ENCODE peak calls at places on chromosome 16, in seven cellular contexts. M is cardiac muscle cell; Z is fibroblast of lung; Q is neural progenitor cell; G is CD8-positive, alpha-beta T cell; V is H9; N is spleen. I is an unnamed sample. For H3K9me3, the result is how much of the 10 kb centered on the place peaks cover.

GRCh38 chr16:52963471-52963870 is 89.2 kb downstream of the CHD9NB start:
- DNase-seq in N (no peak), Q (peak), Z (no peak), G (no peak), M (no peak), V (no peak), I (no peak)

GRCh38 chr16:73172621-73173312 is 124.8 kb upstream of the ZFHX3 start:
- DNase-seq in M (peak), N (no peak), Z (peak), Q (peak), V (peak), G (no peak), I (no peak)

GRCh38 chr16:15650698-15651161 is 685 bp downstream of the NDE1 start:
- DNase-seq in N (no peak), V (peak), M (peak), Z (peak), G (no peak), Q (peak), I (no peak)

GRCh38 chr16:69408451-69408850 is 16.0 kb upstream of the CYB5B start:
- DNase-seq in M (no peak), G (no peak), Z (peak), V (no peak), Q (no peak), N (no peak), I (no peak)

GRCh38 chr16:72886366-72886974 is 161.5 kb downstream of the ZFHX3 start:
- DNase-seq in Q (no peak), G (no peak), V (no peak), M (no peak), Z (no peak), N (no peak), I (no peak)

GRCh38 chr16:88705076-88705684 is 1.0 kb downstream of the RNF166 start:
- DNase-seq in G (no peak), V (no peak), N (peak), Q (no peak), Z (peak), M (peak), I (peak)

GRCh38 chr16:83768976-83769375 is 38.8 kb upstream of the HSBP1 start:
- DNase-seq in M (no peak), Q (no peak), G (no peak), N (no peak), Z (no peak), V (no peak), I (no peak)

GRCh38 chr16:35744084-35744483 is 2284.7 kb downstream of the TP53TG3F start:
- DNase-seq in G (no peak), M (no peak), Q (no peak), V (no peak), Z (no peak), N (no peak), I (no peak)

GRCh38 chr16:89174055-89174827 is 2.7 kb downstream of the CDH15 start:
- DNase-seq in N (no peak), G (no peak), Q (no peak), M (no peak), Z (no peak), V (peak), I (no peak)

GRCh38 chr16:73319747-73320146 is 271.8 kb upstream of the ZFHX3 start:
- DNase-seq in M (no peak), Q (peak), N (no peak), G (no peak), V (no peak), Z (no peak), I (no peak)

GRCh38 chr16:65534121-65534528 is 412.3 kb upstream of the CDH11 start:
- DNase-seq in M (no peak), Q (no peak), N (no peak), V (no peak), G (no peak), Z (peak), I (no peak)

GRCh38 chr16:30853758-30854157 is 40.1 kb downstream of the BCL7C start:
- DNase-seq in G (no peak), M (no peak), N (no peak), Q (no peak), Z (no peak), V (no peak), I (no peak)

GRCh38 chr16:63720848-63721247 is 1401.0 kb downstream of the CDH11 start:
- DNase-seq in Q (no peak), N (no peak), M (peak), V (no peak), G (no peak), Z (no peak), I (no peak)

GRCh38 chr16:86354641-86355040 is 155.7 kb upstream of the FOXF1 start:
- DNase-seq in V (no peak), Z (peak), N (no peak), M (no peak), Q (no peak), G (no peak), I (no peak)

GRCh38 chr16:1980026-1980769 is 1.1 kb downstream of the NOXO1 start:
- DNase-seq in M (no peak), N (no peak), V (no peak), Q (peak), G (no peak), Z (no peak), I (no peak)

GRCh38 chr16:88014201-88014781 is 63.1 kb downstream of the BANP start:
- DNase-seq in G (no peak), N (no peak), Z (peak), Q (no peak), V (no peak), M (no peak), I (no peak)

GRCh38 chr16:84647830-84648594 is at the start of gene KLHL36:
- DNase-seq in V (no peak), Q (peak), N (peak), Z (no peak), G (peak), M (peak), I (peak)

GRCh38 chr16:58317608-58318152 is 22.9 kb upstream of the PRSS54 start:
- DNase-seq in V (no peak), N (no peak), M (no peak), Q (no peak), Z (no peak), G (no peak), I (no peak)

GRCh38 chr16:1989209-1989825 is 453 bp upstream of the SYNGR3 start:
- DNase-seq in Z (no peak), G (no peak), M (no peak), N (no peak), Q (peak), V (peak), I (no peak)

GRCh38 chr16:2003827-2004641 is 5.6 kb downstream of the ZNF598 start:
- DNase-seq in Q (peak), V (peak), G (peak), M (peak), N (peak), Z (peak), I (peak)

GRCh38 chr16:57882797-57883196 is 80.5 kb upstream of the KIFC3 start:
- DNase-seq in G (no peak), N (no peak), V (no peak), Q (peak), M (no peak), Z (peak), I (no peak)

GRCh38 chr16:8622315-8622656 is 788 bp downstream of the METTL22 start:
- DNase-seq in M (no peak), Z (no peak), N (no peak), G (no peak), Q (no peak), V (no peak), I (no peak)

GRCh38 chr16:84687715-84688114 is 12.1 kb upstream of the USP10 start:
- DNase-seq in V (no peak), N (no peak), Q (no peak), Z (peak), G (no peak), M (no peak), I (no peak)

GRCh38 chr16:80803341-80804060 is 897 bp downstream of the CDYL2 start:
- DNase-seq in Z (peak), N (peak), V (peak), Q (peak), G (peak), M (peak), I (peak)

GRCh38 chr16:67805718-67806427 is 487 bp downstream of the RANBP10 start:
- DNase-seq in G (no peak), V (no peak), Q (peak), M (peak), N (peak), Z (no peak), I (no peak)

GRCh38 chr16:83953796-83954576 is 946 bp downstream of the OSGIN1 start:
- DNase-seq in Q (peak), M (peak), N (no peak), Z (peak), G (no peak), V (no peak), I (no peak)

GRCh38 chr16:85916141-85916890 is 17.4 kb downstream of the IRF8 start:
- DNase-seq in N (peak), G (no peak), V (no peak), Z (peak), Q (no peak), M (peak), I (no peak)

GRCh38 chr16:66650707-66651473 is 45.7 kb downstream of the CMTM4 start:
- DNase-seq in V (peak), Z (peak), G (peak), Q (peak), M (peak), N (peak), I (peak)

GRCh38 chr16:4556580-4556979 is 440 bp downstream of the C16orf96 start:
- DNase-seq in G (no peak), N (no peak), V (no peak), Q (no peak), Z (no peak), M (no peak), I (no peak)

GRCh38 chr16:53809088-53809951 is 105.4 kb downstream of the FTO start:
- DNase-seq in Q (no peak), V (no peak), N (no peak), M (no peak), Z (peak), G (no peak), I (no peak)

GRCh38 chr16:27232061-27232841 is 28.9 kb downstream of the KDM8 start:
- DNase-seq in N (peak), Z (peak), V (no peak), Q (no peak), G (no peak), M (no peak), I (no peak)

GRCh38 chr16:85986931-85987749 is 88.2 kb downstream of the IRF8 start:
- DNase-seq in Z (no peak), N (peak), Q (peak), M (peak), G (peak), V (peak), I (no peak)

GRCh38 chr16:88477631-88478030 is 24.6 kb downstream of the ZFPM1 start:
- DNase-seq in Q (no peak), G (no peak), V (no peak), M (no peak), Z (no peak), N (no peak), I (no peak)

GRCh38 chr16:58904254-58904653 is 170.1 kb upstream of the GOT2 start:
- DNase-seq in M (no peak), Z (no peak), G (no peak), V (no peak), N (no peak), Q (no peak), I (no peak)

GRCh38 chr16:3289998-3290673 is 6.8 kb downstream of the ZNF263 start:
- DNase-seq in Z (no peak), G (no peak), V (no peak), M (no peak), N (no peak), Q (no peak), I (no peak)

GRCh38 chr16:3295209-3295608 is 10.0 kb downstream of the TIGD7 start:
- DNase-seq in N (no peak), G (no peak), V (no peak), Q (no peak), M (no peak), Z (no peak), I (no peak)

GRCh38 chr16:3292604-3293003 is 9.3 kb downstream of the ZNF263 start:
- DNase-seq in V (no peak), Z (peak), G (no peak), N (no peak), M (no peak), Q (no peak), I (no peak)

GRCh38 chr16:3295783-3296182 is 9.4 kb downstream of the TIGD7 start:
- DNase-seq in N (no peak), V (no peak), M (no peak), Z (no peak), G (no peak), Q (no peak), I (no peak)
- H3K9me3 ChIP-seq in N (half or more), V (under half), M (under half), Z (under half), G (under half), Q (under half), I (under half)

GRCh38 chr16:75714661-75715060 is 11.6 kb downstream of the CPHXL start:
- DNase-seq in Z (no peak), Q (no peak), G (no peak), V (no peak), N (no peak), M (no peak), I (no peak)

GRCh38 chr16:75710344-75710743 is 9.1 kb upstream of the DUXB start:
- DNase-seq in Z (no peak), V (no peak), N (no peak), M (no peak), Q (no peak), G (no peak), I (no peak)
- H3K9me3 ChIP-seq in Z (under half), V (under half), N (under half), M (under half), Q (under half), G (under half), I (under half)

GRCh38 chr16:56281256-56281805 is 90.0 kb downstream of the GNAO1 start:
- DNase-seq in N (no peak), V (peak), Z (no peak), Q (peak), G (no peak), M (no peak), I (no peak)

GRCh38 chr16:56279914-56280313 is 88.6 kb downstream of the GNAO1 start:
- DNase-seq in G (no peak), Q (no peak), N (no peak), V (no peak), M (no peak), Z (no peak), I (no peak)

GRCh38 chr16:56284521-56284920 is 93.2 kb downstream of the GNAO1 start:
- DNase-seq in N (no peak), V (no peak), Q (no peak), Z (no peak), G (no peak), M (no peak), I (no peak)

GRCh38 chr16:56279132-56279531 is 87.8 kb downstream of the GNAO1 start:
- DNase-seq in Q (no peak), M (no peak), V (no peak), N (peak), G (peak), Z (no peak), I (peak)

DNA sequence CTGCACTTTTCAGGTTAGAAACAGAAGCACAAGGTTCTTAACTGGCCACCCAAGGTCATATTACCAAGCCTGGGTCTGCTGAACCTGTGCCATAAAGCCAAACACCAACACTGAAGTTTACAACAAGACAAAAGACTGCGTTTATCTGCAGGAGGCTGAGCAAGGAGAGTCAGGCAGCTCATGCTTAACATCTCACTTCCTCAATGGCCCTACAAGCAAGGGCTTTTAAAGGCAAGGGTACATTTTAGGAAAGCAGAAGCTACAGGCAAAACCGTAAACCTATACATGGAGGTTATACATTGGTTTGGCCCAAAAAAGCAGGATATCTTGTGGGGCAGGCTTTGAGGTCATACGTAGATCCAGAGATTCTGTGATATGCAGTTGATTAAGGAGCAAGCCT is 91.2 kb downstream of the GNAO1 start:
- DNase-seq in N (no peak), M (no peak), V (no peak), G (no peak), Q (no peak), Z (no peak), I (no peak)
- H3K9me3 ChIP-seq in N (under half), M (under half), V (under half), G (under half), Q (under half), Z (under half), I (under half)

DNA sequence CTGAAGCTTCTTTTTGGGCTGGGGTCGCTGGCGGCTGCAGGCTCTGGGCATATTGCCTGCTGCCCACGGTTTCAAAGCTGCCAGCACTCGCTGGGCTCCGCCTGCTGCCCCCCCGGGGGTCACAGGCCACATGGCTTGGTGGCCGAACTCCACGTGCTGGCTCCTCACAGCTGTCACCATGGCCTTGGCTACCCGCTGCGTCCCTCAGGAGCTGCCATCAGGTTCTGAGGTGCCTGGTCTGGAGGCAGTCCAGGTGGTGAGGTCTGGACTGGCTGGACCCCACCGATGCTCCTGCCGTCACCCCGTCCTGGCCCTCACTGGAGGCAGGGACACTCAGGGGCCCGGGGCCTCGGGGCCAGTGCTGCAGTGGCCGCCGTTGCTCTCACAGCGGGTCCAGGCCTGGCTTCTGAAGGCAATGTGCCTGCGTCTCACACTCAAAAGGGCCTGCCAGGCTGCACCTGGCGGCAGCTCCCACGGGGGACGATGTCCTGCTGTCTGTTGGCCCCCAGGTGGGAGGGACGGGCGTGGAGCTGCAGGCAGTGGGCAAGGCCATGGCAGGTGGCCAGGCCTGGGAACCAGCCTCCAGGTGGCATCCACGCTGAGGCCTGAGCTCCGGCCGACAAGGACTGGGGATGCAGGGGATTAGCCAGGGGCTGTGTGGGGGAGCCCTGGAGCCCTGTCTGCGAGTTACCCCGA is 13.3 kb downstream of the CAPN15 start:
- DNase-seq in V (no peak), Z (no peak), N (no peak), M (no peak), Q (no peak), G (no peak), I (no peak)
- H3K9me3 ChIP-seq in V (under half), Z (under half), N (under half), M (under half), Q (under half), G (under half), I (under half)

GRCh38 chr16:46904471-46904870 is 20.3 kb downstream of the GPT2 start:
- DNase-seq in V (no peak), Q (no peak), Z (no peak), G (no peak), M (no peak), N (no peak), I (no peak)

GRCh38 chr16:46901709-46902108 is 17.5 kb downstream of the GPT2 start:
- DNase-seq in G (no peak), N (no peak), Z (no peak), Q (no peak), V (no peak), M (no peak), I (no peak)

GRCh38 chr16:46906360-46907060 is 22.3 kb downstream of the GPT2 start:
- DNase-seq in Q (no peak), V (no peak), Z (no peak), G (no peak), M (no peak), N (no peak), I (no peak)

GRCh38 chr16:46900464-46901235 is 16.5 kb downstream of the GPT2 start:
- DNase-seq in M (no peak), G (no peak), Z (no peak), N (no peak), V (no peak), Q (no peak), I (no peak)

GRCh38 chr16:46903255-46903905 is 19.2 kb downstream of the GPT2 start:
- DNase-seq in Z (no peak), M (no peak), Q (no peak), G (no peak), V (no peak), N (no peak), I (no peak)
- H3K9me3 ChIP-seq in Z (under half), M (under half), Q (under half), G (under half), V (under half), N (under half), I (under half)

I was measured in T-helper 17 cell.